ENCODE peak calls at places on chromosomes 2 and 18, in nine cellular contexts. One of them, this sample, is unnamed.

GRCh38 chr2:240557808-240558207 is at the start of gene ANKMY1:
- DNase-seq in AG09319: no peak
- DNase-seq in cardiac muscle cell: peak; percentile 88
- DNase-seq in right atrium auricular region: no peak
- DNase-seq in fibroblast of lung: peak; percentile 59
- DNase-seq in IMR-90: peak; percentile 67
- DNase-seq in WTC11: peak; percentile 94
- DNase-seq in BE2C: peak; percentile 90
- DNase-seq in RWPE1: peak; percentile 94
- DNase-seq in this sample: peak; percentile 86

GRCh38 chr2:98757904-98758421 is 27.0 kb upstream of the MGAT4A start:
- DNase-seq in right atrium auricular region: peak; percentile 85
- DNase-seq in IMR-90: peak; percentile 79
- DNase-seq in WTC11: no peak
- DNase-seq in BE2C: no peak
- DNase-seq in AG09319: peak; percentile 50
- DNase-seq in fibroblast of lung: peak; percentile 71
- DNase-seq in cardiac muscle cell: no peak
- DNase-seq in RWPE1: peak; percentile 87
- DNase-seq in this sample: no peak

GRCh38 chr18:63410792-63411191 is 11.5 kb downstream of the VPS4B start:
- DNase-seq in WTC11: no peak
- DNase-seq in AG09319: no peak
- DNase-seq in right atrium auricular region: no peak
- DNase-seq in BE2C: no peak
- DNase-seq in cardiac muscle cell: no peak
- DNase-seq in RWPE1: peak; percentile 87
- DNase-seq in IMR-90: peak; percentile 78
- DNase-seq in fibroblast of lung: peak; percentile 70
- DNase-seq in this sample: no peak

GRCh38 chr2:191255271-191255670 is 10.1 kb downstream of the MYO1B start:
- DNase-seq in AG09319: no peak
- DNase-seq in cardiac muscle cell: no peak
- DNase-seq in IMR-90: peak; percentile 43
- DNase-seq in BE2C: no peak
- DNase-seq in right atrium auricular region: no peak
- DNase-seq in fibroblast of lung: no peak
- DNase-seq in WTC11: no peak
- DNase-seq in RWPE1: no peak
- DNase-seq in this sample: no peak

GRCh38 chr2:40625849-40626248 is 174.0 kb upstream of the SLC8A1 start:
- DNase-seq in cardiac muscle cell: no peak
- DNase-seq in WTC11: no peak
- DNase-seq in right atrium auricular region: no peak
- DNase-seq in BE2C: no peak
- DNase-seq in AG09319: peak; percentile 16
- DNase-seq in RWPE1: peak; percentile 41
- DNase-seq in IMR-90: peak; percentile 90
- DNase-seq in fibroblast of lung: peak; percentile 84
- DNase-seq in this sample: no peak

GRCh38 chr2:7096726-7097352 is 179.6 kb downstream of the RNF144A start:
- DNase-seq in AG09319: no peak
- DNase-seq in right atrium auricular region: no peak
- DNase-seq in RWPE1: no peak
- DNase-seq in cardiac muscle cell: no peak
- DNase-seq in WTC11: no peak
- DNase-seq in IMR-90: no peak
- DNase-seq in fibroblast of lung: no peak
- DNase-seq in BE2C: no peak
- DNase-seq in this sample: no peak

GRCh38 chr2:29225814-29226213 is 110.6 kb downstream of the CLIP4 start:
- DNase-seq in WTC11: peak; percentile 16
- DNase-seq in cardiac muscle cell: no peak
- DNase-seq in RWPE1: no peak
- DNase-seq in AG09319: no peak
- DNase-seq in fibroblast of lung: no peak
- DNase-seq in BE2C: no peak
- DNase-seq in IMR-90: no peak
- DNase-seq in right atrium auricular region: no peak
- DNase-seq in this sample: no peak

GRCh38 chr2:37230581-37230980 is 815 bp downstream of the CEBPZ start:
- DNase-seq in right atrium auricular region: no peak
- DNase-seq in fibroblast of lung: no peak
- DNase-seq in IMR-90: no peak
- DNase-seq in cardiac muscle cell: peak; percentile 3
- DNase-seq in RWPE1: peak; percentile 18
- DNase-seq in WTC11: no peak
- DNase-seq in AG09319: no peak
- DNase-seq in BE2C: no peak
- DNase-seq in this sample: no peak

GRCh38 chr2:130373808-130374365 is 18.0 kb downstream of the PTPN18 start:
- DNase-seq in RWPE1: no peak
- DNase-seq in IMR-90: no peak
- DNase-seq in cardiac muscle cell: no peak
- DNase-seq in BE2C: no peak
- DNase-seq in WTC11: no peak
- DNase-seq in right atrium auricular region: no peak
- DNase-seq in fibroblast of lung: no peak
- DNase-seq in AG09319: no peak
- DNase-seq in this sample: peak; percentile 53

GRCh38 chr2:172106128-172106961 is 3.6 kb upstream of the DLX2 start:
- DNase-seq in RWPE1: no peak
- DNase-seq in cardiac muscle cell: no peak
- DNase-seq in AG09319: no peak
- DNase-seq in WTC11: peak; percentile 73
- DNase-seq in IMR-90: peak; percentile 43
- DNase-seq in fibroblast of lung: no peak
- DNase-seq in BE2C: peak; percentile 61
- DNase-seq in right atrium auricular region: no peak
- DNase-seq in this sample: peak; percentile 86

GRCh38 chr18:48569139-48569914 is 30.5 kb downstream of the CTIF start:
- DNase-seq in cardiac muscle cell: no peak
- DNase-seq in AG09319: no peak
- DNase-seq in IMR-90: no peak
- DNase-seq in fibroblast of lung: no peak
- DNase-seq in right atrium auricular region: no peak
- DNase-seq in RWPE1: no peak
- DNase-seq in WTC11: no peak
- DNase-seq in BE2C: no peak
- DNase-seq in this sample: no peak

GRCh38 chr2:72806280-72806955 is 19.4 kb downstream of the EXOC6B start:
- DNase-seq in IMR-90: peak; percentile 40
- DNase-seq in RWPE1: no peak
- DNase-seq in WTC11: no peak
- DNase-seq in AG09319: no peak
- DNase-seq in right atrium auricular region: no peak
- DNase-seq in fibroblast of lung: no peak
- DNase-seq in BE2C: no peak
- DNase-seq in cardiac muscle cell: no peak
- DNase-seq in this sample: no peak

GRCh38 chr2:72803151-72803550 is 22.7 kb downstream of the EXOC6B start:
- DNase-seq in cardiac muscle cell: no peak
- DNase-seq in AG09319: no peak
- DNase-seq in IMR-90: peak; percentile 66
- DNase-seq in RWPE1: no peak
- DNase-seq in WTC11: no peak
- DNase-seq in fibroblast of lung: no peak
- DNase-seq in BE2C: no peak
- DNase-seq in right atrium auricular region: no peak
- DNase-seq in this sample: no peak

GRCh38 chr2:72800491-72800890 is 25.3 kb downstream of the EXOC6B start:
- DNase-seq in WTC11: no peak
- DNase-seq in cardiac muscle cell: no peak
- DNase-seq in AG09319: no peak
- DNase-seq in IMR-90: no peak
- DNase-seq in right atrium auricular region: no peak
- DNase-seq in RWPE1: no peak
- DNase-seq in BE2C: no peak
- DNase-seq in fibroblast of lung: no peak
- DNase-seq in this sample: no peak

GRCh38 chr2:72809095-72809494 is 16.7 kb downstream of the EXOC6B start:
- DNase-seq in IMR-90: no peak
- DNase-seq in AG09319: no peak
- DNase-seq in right atrium auricular region: no peak
- DNase-seq in BE2C: no peak
- DNase-seq in cardiac muscle cell: no peak
- DNase-seq in WTC11: no peak
- DNase-seq in fibroblast of lung: no peak
- DNase-seq in RWPE1: no peak
- DNase-seq in this sample: no peak

GRCh38 chr2:72803626-72804320 is 22.1 kb downstream of the EXOC6B start:
- DNase-seq in RWPE1: no peak
- DNase-seq in BE2C: no peak
- DNase-seq in fibroblast of lung: no peak
- DNase-seq in AG09319: no peak
- DNase-seq in WTC11: no peak
- DNase-seq in cardiac muscle cell: no peak
- DNase-seq in right atrium auricular region: no peak
- DNase-seq in IMR-90: no peak
- DNase-seq in this sample: no peak
- TF ChIP-seq CTCF in RWPE1: no peak
- TF ChIP-seq CTCF in BE2C: no peak
- TF ChIP-seq CTCF in fibroblast of lung: no peak
- TF ChIP-seq CTCF in AG09319: no peak
- TF ChIP-seq CTCF in WTC11: no peak
- TF ChIP-seq CTCF in cardiac muscle cell: no peak
- TF ChIP-seq CTCF in right atrium auricular region: no peak
- TF ChIP-seq CTCF in IMR-90: no peak
- TF ChIP-seq CTCF in this sample: no peak

DNA sequence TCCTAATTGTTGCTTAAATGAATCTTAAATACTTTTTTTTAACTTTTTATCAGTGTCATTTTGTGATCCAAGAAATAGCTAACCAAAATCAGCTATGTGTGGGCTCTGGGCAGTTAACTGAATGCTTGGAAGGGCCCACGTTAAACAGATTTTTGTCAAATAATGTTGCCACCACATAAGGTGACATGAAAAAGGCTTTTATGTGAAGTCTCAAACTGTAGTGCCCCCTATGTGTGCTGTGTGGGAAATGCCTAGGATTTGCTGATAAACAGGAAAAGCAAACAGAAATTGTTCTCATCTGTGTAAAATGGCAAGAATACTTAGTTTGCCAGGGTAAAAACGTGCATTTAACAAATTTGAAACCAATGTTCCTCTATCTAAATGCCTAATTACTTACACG is 242.2 kb downstream of the ZNF516 start:
- DNase-seq in IMR-90: peak; percentile 6
- DNase-seq in right atrium auricular region: no peak
- DNase-seq in fibroblast of lung: peak; percentile 29
- DNase-seq in AG09319: no peak
- DNase-seq in RWPE1: no peak
- DNase-seq in WTC11: peak; percentile 36
- DNase-seq in BE2C: no peak
- DNase-seq in cardiac muscle cell: peak; percentile 31
- DNase-seq in this sample: no peak
- TF ChIP-seq CTCF in IMR-90: peak; percentile 43
- TF ChIP-seq CTCF in right atrium auricular region: peak; percentile 41
- TF ChIP-seq CTCF in fibroblast of lung: peak; percentile 15
- TF ChIP-seq CTCF in AG09319: peak; percentile 22
- TF ChIP-seq CTCF in RWPE1: peak; percentile 21
- TF ChIP-seq CTCF in WTC11: peak; percentile 57
- TF ChIP-seq CTCF in BE2C: peak; percentile 40
- TF ChIP-seq CTCF in cardiac muscle cell: peak; percentile 42
- TF ChIP-seq CTCF in this sample: peak; percentile 28

GRCh38 chr2:59584958-59585357 is 968.5 kb downstream of the BCL11A start:
- DNase-seq in cardiac muscle cell: peak; percentile 56
- DNase-seq in fibroblast of lung: no peak
- DNase-seq in WTC11: peak; percentile 69
- DNase-seq in right atrium auricular region: no peak
- DNase-seq in IMR-90: no peak
- DNase-seq in BE2C: peak; percentile 6
- DNase-seq in RWPE1: no peak
- DNase-seq in AG09319: no peak
- DNase-seq in this sample: no peak
- TF ChIP-seq CTCF in cardiac muscle cell: no peak
- TF ChIP-seq CTCF in fibroblast of lung: no peak
- TF ChIP-seq CTCF in WTC11: peak; percentile 38
- TF ChIP-seq CTCF in right atrium auricular region: peak; percentile 14
- TF ChIP-seq CTCF in IMR-90: no peak
- TF ChIP-seq CTCF in BE2C: peak; percentile 30
- TF ChIP-seq CTCF in RWPE1: no peak
- TF ChIP-seq CTCF in AG09319: no peak
- TF ChIP-seq CTCF in this sample: peak; percentile 11

DNA sequence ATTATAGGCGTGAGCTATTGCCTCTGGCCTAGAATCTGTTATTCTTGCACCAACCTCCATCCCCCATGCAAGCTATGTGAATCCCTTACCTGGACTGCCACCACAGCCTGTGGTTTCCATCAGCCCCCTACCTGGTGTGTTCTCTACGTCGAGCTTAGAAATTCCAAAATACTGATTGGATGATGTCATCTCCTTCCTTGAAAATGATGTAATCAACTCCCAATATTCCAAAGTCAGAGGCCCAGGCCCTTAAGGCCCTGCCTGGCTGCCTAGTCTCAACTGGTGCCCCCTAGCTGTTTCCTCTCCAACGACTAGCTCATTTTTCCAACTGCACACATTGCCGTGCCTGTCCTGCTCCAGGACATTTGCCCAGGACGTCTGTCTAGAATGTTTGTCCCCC is 41.3 kb upstream of the GBX2 start:
- DNase-seq in fibroblast of lung: no peak
- DNase-seq in cardiac muscle cell: no peak
- DNase-seq in IMR-90: no peak
- DNase-seq in BE2C: no peak
- DNase-seq in RWPE1: peak; percentile 4
- DNase-seq in WTC11: peak; percentile 44
- DNase-seq in right atrium auricular region: peak; percentile 11
- DNase-seq in AG09319: no peak
- DNase-seq in this sample: peak; percentile 32
- TF ChIP-seq CTCF in fibroblast of lung: no peak
- TF ChIP-seq CTCF in cardiac muscle cell: no peak
- TF ChIP-seq CTCF in IMR-90: no peak
- TF ChIP-seq CTCF in BE2C: no peak
- TF ChIP-seq CTCF in RWPE1: no peak
- TF ChIP-seq CTCF in WTC11: no peak
- TF ChIP-seq CTCF in right atrium auricular region: no peak
- TF ChIP-seq CTCF in AG09319: no peak
- TF ChIP-seq CTCF in this sample: no peak

GRCh38 chr2:111135910-111136297 is 15.2 kb downstream of the BCL2L11 start:
- DNase-seq in AG09319: no peak
- DNase-seq in BE2C: peak; percentile 32
- DNase-seq in fibroblast of lung: peak; percentile 82
- DNase-seq in right atrium auricular region: no peak
- DNase-seq in RWPE1: no peak
- DNase-seq in WTC11: peak; percentile 55
- DNase-seq in cardiac muscle cell: no peak
- DNase-seq in IMR-90: peak; percentile 40
- DNase-seq in this sample: no peak
- TF ChIP-seq CTCF in AG09319: peak; percentile 3
- TF ChIP-seq CTCF in BE2C: peak; percentile 24
- TF ChIP-seq CTCF in fibroblast of lung: no peak
- TF ChIP-seq CTCF in right atrium auricular region: peak; percentile 50
- TF ChIP-seq CTCF in RWPE1: no peak
- TF ChIP-seq CTCF in WTC11: no peak
- TF ChIP-seq CTCF in cardiac muscle cell: peak; percentile 70
- TF ChIP-seq CTCF in IMR-90: peak; percentile 5
- TF ChIP-seq CTCF in this sample: no peak